ENCODE peak calls at places on chromosomes 6 and 20, in nine cellular contexts. Z is T-cell, B is cardiac septum, V is NCI-H2081, W is T-helper 1 cell, C is GM12865, F is fibroblast of the aortic adventitia, Q is NCI-H1436 treated with DMSO at 0.1 percent for 48 hours, T is nephron progenitor cell. H is an unnamed sample.

GRCh38 chr6:166420351-166420750 is 37.6 kb upstream of the MPC1 start:
- DNase-seq in Z (no peak), B (peak), V (no peak), W (no peak), C (no peak), F (peak), Q (no peak), T (no peak), H (no peak)

GRCh38 chr20:25284131-25284601 is 36.3 kb downstream of the PYGB start:
- DNase-seq in Z (no peak), B (peak), V (no peak), W (no peak), C (no peak), F (no peak), Q (no peak), T (no peak), H (no peak)

GRCh38 chr6:106530502-106530901 is 98.8 kb downstream of the RTN4IP1 start:
- DNase-seq in Z (no peak), B (no peak), V (no peak), W (no peak), C (no peak), F (peak), Q (no peak), T (no peak), H (no peak)

GRCh38 chr6:91781946-91782345 is 1195.1 kb upstream of the MAP3K7 start:
- DNase-seq in Z (no peak), B (no peak), V (peak), W (no peak), C (no peak), F (no peak), Q (no peak), T (no peak), H (no peak)

GRCh38 chr6:24385536-24386269 is 17.0 kb upstream of the MRS2 start:
- DNase-seq in Z (no peak), B (no peak), V (no peak), W (no peak), C (no peak), F (no peak), Q (no peak), T (no peak), H (no peak)

GRCh38 chr20:8536219-8536618 is 404.2 kb downstream of the PLCB1 start:
- DNase-seq in Z (no peak), B (no peak), V (no peak), W (no peak), C (no peak), F (no peak), Q (no peak), T (no peak), H (no peak)

GRCh38 chr6:76876922-76877553 is 586.3 kb downstream of the HTR1B start:
- DNase-seq in Z (no peak), B (no peak), V (peak), W (no peak), C (peak), F (peak), Q (no peak), T (peak), H (peak)

GRCh38 chr6:166032366-166033171 is 135.1 kb downstream of the TBXT start:
- DNase-seq in Z (no peak), B (no peak), V (no peak), W (no peak), C (peak), F (peak), Q (no peak), T (no peak), H (no peak)

GRCh38 chr6:139744038-139744437 is 369.6 kb upstream of the CITED2 start:
- DNase-seq in Z (no peak), B (no peak), V (no peak), W (no peak), C (no peak), F (no peak), Q (no peak), T (no peak), H (no peak)

GRCh38 chr20:33442136-33443005 is 1.2 kb downstream of the SNTA1 start:
- DNase-seq in Z (no peak), B (no peak), V (no peak), W (no peak), C (no peak), F (no peak), Q (no peak), T (no peak), H (no peak)

GRCh38 chr6:153852034-153852433 is 187.0 kb upstream of the OPRM1 start:
- DNase-seq in Z (no peak), B (no peak), V (no peak), W (no peak), C (no peak), F (no peak), Q (no peak), T (no peak), H (no peak)

GRCh38 chr20:57594092-57594911 is 25.9 kb downstream of the ZBP1 start:
- DNase-seq in Z (no peak), B (no peak), V (peak), W (peak), C (peak), F (peak), Q (no peak), T (peak), H (no peak)

GRCh38 chr6:28953039-28953872 is 29.5 kb upstream of the TRIM27 start:
- DNase-seq in Z (peak), B (no peak), V (peak), W (peak), C (peak), F (peak), Q (no peak), T (peak), H (peak)

GRCh38 chr6:109174911-109175310 is 79.6 kb downstream of the CEP57L1 start:
- DNase-seq in Z (no peak), B (no peak), V (no peak), W (no peak), C (no peak), F (no peak), Q (no peak), T (no peak), H (no peak)

GRCh38 chr6:52361945-52362442 is at the start of gene PAQR8:
- DNase-seq in Z (peak), B (peak), V (peak), W (peak), C (peak), F (no peak), Q (peak), T (peak), H (peak)

GRCh38 chr6:62119401-62119800 is 166.6 kb downstream of the KHDRBS2 start:
- DNase-seq in Z (no peak), B (no peak), V (no peak), W (no peak), C (no peak), F (no peak), Q (no peak), T (no peak), H (no peak)

GRCh38 chr6:89287351-89288028 is 27.6 kb downstream of the GABRR2 start:
- DNase-seq in Z (no peak), B (no peak), V (no peak), W (no peak), C (no peak), F (no peak), Q (no peak), T (no peak), H (no peak)

GRCh38 chr6:157099912-157100593 is 223.3 kb downstream of the TMEM242 start:
- DNase-seq in Z (peak), B (no peak), V (no peak), W (peak), C (peak), F (no peak), Q (no peak), T (no peak), H (no peak)

GRCh38 chr6:106858653-106859092 is 115.9 kb downstream of the CD24 start:
- DNase-seq in Z (no peak), B (no peak), V (no peak), W (no peak), C (no peak), F (peak), Q (no peak), T (no peak), H (peak)

GRCh38 chr6:3749991-3750323 is 1.6 kb downstream of the PXDC1 start:
- DNase-seq in Z (no peak), B (no peak), V (no peak), W (no peak), C (no peak), F (peak), Q (no peak), T (no peak), H (peak)

GRCh38 chr20:58219342-58219700 is 9.1 kb downstream of the ANKRD60 start:
- DNase-seq in Z (no peak), B (no peak), V (no peak), W (no peak), C (no peak), F (no peak), Q (no peak), T (no peak), H (no peak)

H was measured in colonic mucosa.